ENCODE peak calls at places on chromosomes 2 and 18, in seven cellular contexts. D is H1, H is IMR-90, O is A549, T is K562, F is HepG2, Z is GM12878. Q is an unnamed sample.

GRCh38 chr2:188346059-188346458 is 54.4 kb downstream of the GULP1 start:
- DNase-seq in D (no peak), H (no peak), O (no peak), T (no peak), F (no peak), Z (no peak), Q (no peak)

GRCh38 chr2:95305341-95306058 is 8.4 kb downstream of the KCNIP3 start:
- DNase-seq in D (no peak), H (no peak), O (no peak), T (no peak), F (peak), Z (no peak), Q (no peak)

GRCh38 chr2:149902104-149902503 is 314.5 kb upstream of the MMADHC start:
- DNase-seq in D (no peak), H (no peak), O (no peak), T (no peak), F (no peak), Z (no peak), Q (no peak)

GRCh38 chr2:181810823-181811695 is 80.5 kb upstream of the ITPRID2 start:
- DNase-seq in D (no peak), H (peak), O (peak), T (peak), F (peak), Z (no peak), Q (peak)

GRCh38 chr18:34444622-34445021 is 219.9 kb upstream of the NOL4 start:
- DNase-seq in D (no peak), H (no peak), O (no peak), T (no peak), F (no peak), Z (no peak), Q (no peak)

GRCh38 chr2:198098918-198099317 is 294.5 kb downstream of the PLCL1 start:
- DNase-seq in D (peak), H (peak), O (no peak), T (peak), F (no peak), Z (no peak), Q (no peak)

GRCh38 chr2:224966663-224967062 is 75.6 kb downstream of the DOCK10 start:
- DNase-seq in D (no peak), H (no peak), O (no peak), T (no peak), F (no peak), Z (no peak), Q (no peak)

GRCh38 chr2:65043001-65043400 is 13.2 kb upstream of the CEP68 start:
- DNase-seq in D (no peak), H (no peak), O (no peak), T (no peak), F (no peak), Z (no peak), Q (no peak)

GRCh38 chr2:120619579-120619978 is 116.1 kb upstream of the GLI2 start:
- DNase-seq in D (no peak), H (no peak), O (no peak), T (no peak), F (peak), Z (no peak), Q (no peak)

GRCh38 chr2:143258126-143258892 is 129.1 kb downstream of the ARHGAP15 start:
- DNase-seq in D (no peak), H (no peak), O (no peak), T (peak), F (no peak), Z (no peak), Q (no peak)

GRCh38 chr2:37583867-37584266 is 87.6 kb downstream of the CDC42EP3 start:
- DNase-seq in D (no peak), H (peak), O (no peak), T (no peak), F (no peak), Z (no peak), Q (no peak)

GRCh38 chr2:37586663-37587409 is 84.6 kb downstream of the CDC42EP3 start:
- DNase-seq in D (no peak), H (no peak), O (peak), T (no peak), F (no peak), Z (no peak), Q (no peak)

GRCh38 chr2:37583402-37583801 is 88.0 kb downstream of the CDC42EP3 start:
- DNase-seq in D (no peak), H (no peak), O (no peak), T (no peak), F (no peak), Z (no peak), Q (no peak)

GRCh38 chr2:37585982-37586621 is 85.3 kb downstream of the CDC42EP3 start:
- DNase-seq in D (no peak), H (peak), O (peak), T (peak), F (no peak), Z (peak), Q (peak)

DNA sequence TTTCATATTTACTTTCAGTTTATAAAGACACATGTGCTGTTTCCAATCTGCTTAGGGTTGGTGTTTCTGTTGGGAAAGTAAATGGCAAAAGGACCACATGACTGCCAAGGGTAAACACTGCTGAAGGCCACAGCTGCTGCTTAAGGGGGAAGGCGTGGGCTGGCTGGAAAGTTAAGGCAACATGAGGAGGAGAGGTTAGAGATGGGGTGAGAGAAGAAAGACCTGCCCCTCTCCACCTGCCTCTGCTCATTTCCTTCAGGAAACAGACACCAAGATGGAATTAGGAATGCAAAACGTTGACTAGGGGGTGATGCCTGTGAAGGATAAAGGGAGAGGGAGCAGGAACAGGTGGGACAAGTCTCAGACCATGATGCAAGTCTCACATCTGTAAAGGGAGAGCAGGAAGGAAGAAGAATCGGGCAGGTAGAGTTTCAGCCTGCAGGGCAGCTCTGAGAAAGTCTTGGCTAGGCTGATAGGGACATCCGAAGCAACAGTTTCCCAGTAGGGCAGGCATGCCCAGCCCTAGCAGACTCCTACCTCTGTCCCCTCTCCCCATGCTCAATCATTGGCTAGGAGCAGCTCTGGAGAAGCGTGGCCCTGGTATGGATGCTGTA is 86.0 kb downstream of the CDC42EP3 start:
- DNase-seq in D (no peak), H (peak), O (peak), T (no peak), F (no peak), Z (no peak), Q (no peak)
- TF ChIP-seq CEBPB in D (no peak), H (no peak), O (no peak), T (no peak), F (no peak), Z (no peak), Q (no peak)

GRCh38 chr2:235024951-235025773 is 73.3 kb downstream of the SH3BP4 start:
- DNase-seq in D (no peak), H (no peak), O (no peak), T (no peak), F (no peak), Z (no peak), Q (no peak)

GRCh38 chr2:235026137-235026536 is 74.3 kb downstream of the SH3BP4 start:
- DNase-seq in D (no peak), H (peak), O (peak), T (no peak), F (peak), Z (no peak), Q (peak)

GRCh38 chr2:235021752-235022151 is 69.9 kb downstream of the SH3BP4 start:
- DNase-seq in D (no peak), H (peak), O (peak), T (no peak), F (no peak), Z (no peak), Q (no peak)

GRCh38 chr2:235026649-235027557 is 75.1 kb downstream of the SH3BP4 start:
- DNase-seq in D (no peak), H (peak), O (peak), T (no peak), F (no peak), Z (no peak), Q (peak)

DNA sequence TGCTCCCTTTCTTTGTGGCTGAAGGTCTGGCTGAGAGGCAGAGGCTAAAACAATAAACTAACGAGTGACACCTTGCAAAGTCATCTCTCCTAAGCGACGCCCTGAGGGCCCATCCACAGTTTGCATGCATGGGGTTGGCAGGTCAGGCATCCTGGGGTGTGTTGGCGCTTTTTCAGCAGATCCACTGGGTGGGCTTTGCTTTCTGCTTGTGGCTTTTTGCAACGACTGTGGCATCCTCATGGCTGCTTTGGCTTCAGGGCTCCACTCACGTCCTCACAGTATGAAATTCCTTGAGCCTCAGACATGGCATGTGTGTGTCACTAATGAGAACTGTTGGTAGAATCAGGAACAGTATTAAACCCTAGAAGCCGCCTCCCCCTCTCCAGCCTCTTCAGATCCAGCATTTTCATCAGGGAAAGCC is 72.4 kb downstream of the SH3BP4 start:
- DNase-seq in D (no peak), H (peak), O (no peak), T (no peak), F (no peak), Z (no peak), Q (no peak)
- TF ChIP-seq CEBPB in D (no peak), H (peak), O (no peak), T (no peak), F (no peak), Z (no peak), Q (no peak)

GRCh38 chr2:14494759-14495158 is 137.8 kb upstream of the LRATD1 start:
- DNase-seq in D (no peak), H (no peak), O (no peak), T (no peak), F (no peak), Z (no peak), Q (no peak)
- TF ChIP-seq CEBPB in D (no peak), H (no peak), O (no peak), T (no peak), F (no peak), Z (no peak), Q (no peak)

GRCh38 chr2:136248242-136248641 is 130.3 kb upstream of the CXCR4 start:
- DNase-seq in D (no peak), H (peak), O (peak), T (no peak), F (no peak), Z (no peak), Q (peak)

GRCh38 chr2:136243638-136244557 is 125.9 kb upstream of the CXCR4 start:
- DNase-seq in D (no peak), H (no peak), O (no peak), T (no peak), F (no peak), Z (no peak), Q (no peak)

GRCh38 chr2:136247204-136247990 is 129.4 kb upstream of the CXCR4 start:
- DNase-seq in D (no peak), H (no peak), O (no peak), T (peak), F (no peak), Z (no peak), Q (no peak)

GRCh38 chr2:136244558-136244885 is 126.6 kb upstream of the CXCR4 start:
- DNase-seq in D (no peak), H (no peak), O (no peak), T (no peak), F (no peak), Z (no peak), Q (no peak)

DNA sequence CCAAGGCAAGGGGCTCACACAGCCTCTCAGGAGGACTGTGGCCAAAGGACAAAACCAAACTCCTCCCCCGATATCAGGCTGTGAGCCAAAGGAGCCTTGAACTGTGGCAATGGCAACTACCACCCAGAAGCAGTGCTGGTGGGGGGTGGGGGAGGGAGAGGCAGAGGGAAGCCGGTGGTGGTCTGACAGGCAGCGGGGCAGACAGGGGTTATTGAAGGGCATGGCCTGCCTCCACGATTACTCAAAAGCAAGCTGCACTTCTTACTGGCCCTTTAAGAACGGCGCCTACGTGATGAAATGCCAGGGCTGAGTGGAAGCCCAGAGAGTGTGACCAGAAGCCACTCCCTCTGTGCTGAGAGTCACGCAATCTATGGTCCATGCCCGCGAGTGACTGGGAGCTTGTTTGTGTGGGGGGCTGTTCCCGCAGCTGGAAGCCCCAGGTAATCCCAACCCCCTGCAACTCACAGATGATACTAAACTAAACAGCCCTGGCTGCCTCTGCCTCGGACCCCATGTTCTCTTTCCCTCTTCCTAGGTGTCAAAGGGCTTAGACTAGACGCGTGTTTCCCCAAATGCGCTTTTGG is 128.2 kb upstream of the CXCR4 start:
- DNase-seq in D (no peak), H (peak), O (peak), T (no peak), F (peak), Z (peak), Q (peak)
- TF ChIP-seq CEBPB in D (no peak), H (no peak), O (no peak), T (no peak), F (peak), Z (no peak), Q (no peak)